ENCODE peak calls at places on chromosomes 3 and 15, in nine cellular contexts. Q is H54, M is HCT116, B is sigmoid colon, C is GM12891, G is transverse colon, X is H1, F is adrenal gland, V is stomach. W is an unnamed sample.
A peak's percentile ranks its signal among the peaks of the same experiment; 100 is the strongest.

GRCh38 chr15:78216276-78217229 is 17.8 kb downstream of the ACSBG1 start:
- DNase-seq in Q (peak; percentile 32), M (no peak), B (peak; percentile 95), C (no peak), G (peak; percentile 93), X (no peak), F (peak; percentile 96), V (peak; percentile 95), W (no peak)

GRCh38 chr3:194930439-194931204 is 244.9 kb downstream of the FAM43A start:
- DNase-seq in Q (peak; percentile 80), M (no peak), B (no peak), C (no peak), G (no peak), X (no peak), F (peak; percentile 82), V (no peak), W (no peak)

GRCh38 chr3:9390265-9390888 is 7.0 kb upstream of the SETD5 start:
- DNase-seq in Q (no peak), M (no peak), B (no peak), C (no peak), G (no peak), X (no peak), F (no peak), V (no peak), W (no peak)

GRCh38 chr3:193776626-193777025 is 183.6 kb downstream of the OPA1 start:
- DNase-seq in Q (no peak), M (no peak), B (no peak), C (no peak), G (no peak), X (no peak), F (no peak), V (no peak), W (no peak)

GRCh38 chr15:40043927-40044716 is 5.1 kb upstream of the SRP14 start:
- DNase-seq in Q (no peak), M (no peak), B (peak; percentile 44), C (no peak), G (no peak), X (no peak), F (no peak), V (no peak), W (no peak)

GRCh38 chr3:37024092-37024491 is 30.8 kb downstream of the MLH1 start:
- DNase-seq in Q (no peak), M (peak; percentile 4), B (no peak), C (no peak), G (no peak), X (no peak), F (no peak), V (no peak), W (peak; percentile 62)

GRCh38 chr3:57729339-57730039 is 26.6 kb upstream of the SLMAP start:
- DNase-seq in Q (no peak), M (no peak), B (no peak), C (no peak), G (no peak), X (no peak), F (no peak), V (no peak), W (no peak)

GRCh38 chr3:194069421-194070219 is 66.3 kb upstream of the HES1 start:
- DNase-seq in Q (no peak), M (no peak), B (no peak), C (no peak), G (no peak), X (no peak), F (no peak), V (no peak), W (peak; percentile 26)

DNA sequence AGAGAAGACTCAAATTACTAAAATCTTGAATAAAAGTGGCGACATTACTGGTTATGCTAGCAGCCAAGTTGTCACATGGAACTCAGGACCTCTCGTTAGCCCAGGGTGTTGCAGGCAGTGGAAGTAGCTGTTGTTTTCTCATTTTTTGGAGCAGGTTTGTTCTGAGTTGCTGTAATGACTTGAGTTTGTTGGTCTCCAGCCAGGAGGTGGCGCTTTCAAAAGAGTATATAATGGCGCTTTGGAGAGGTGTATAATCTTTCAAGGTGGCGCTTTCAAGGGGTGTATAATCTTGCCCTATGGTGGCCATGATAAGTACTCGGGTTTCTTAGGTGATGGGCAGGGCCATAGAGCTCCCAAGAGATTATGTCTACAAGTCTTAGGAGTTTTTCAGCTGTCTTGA is 632.7 kb downstream of the NTRK3 start:
- DNase-seq in Q (no peak), M (no peak), B (no peak), C (no peak), G (no peak), X (no peak), F (no peak), V (no peak), W (peak; percentile 29)
- TF ChIP-seq POLR2A in Q (no peak), M (no peak), B (no peak), C (no peak), G (no peak), X (no peak), F (no peak), V (no peak), W (no peak)

GRCh38 chr3:134820994-134821393 is 25.9 kb downstream of the EPHB1 start:
- DNase-seq in Q (no peak), M (no peak), B (no peak), C (no peak), G (no peak), X (no peak), F (no peak), V (no peak), W (no peak)

GRCh38 chr3:134817297-134817696 is 22.2 kb downstream of the EPHB1 start:
- DNase-seq in Q (no peak), M (no peak), B (no peak), C (no peak), G (no peak), X (no peak), F (no peak), V (no peak), W (no peak)

GRCh38 chr3:134815519-134815918 is 20.5 kb downstream of the EPHB1 start:
- DNase-seq in Q (no peak), M (no peak), B (no peak), C (no peak), G (no peak), X (no peak), F (no peak), V (no peak), W (no peak)

GRCh38 chr3:134822065-134822464 is 27.0 kb downstream of the EPHB1 start:
- DNase-seq in Q (no peak), M (no peak), B (no peak), C (no peak), G (no peak), X (no peak), F (no peak), V (no peak), W (no peak)

DNA sequence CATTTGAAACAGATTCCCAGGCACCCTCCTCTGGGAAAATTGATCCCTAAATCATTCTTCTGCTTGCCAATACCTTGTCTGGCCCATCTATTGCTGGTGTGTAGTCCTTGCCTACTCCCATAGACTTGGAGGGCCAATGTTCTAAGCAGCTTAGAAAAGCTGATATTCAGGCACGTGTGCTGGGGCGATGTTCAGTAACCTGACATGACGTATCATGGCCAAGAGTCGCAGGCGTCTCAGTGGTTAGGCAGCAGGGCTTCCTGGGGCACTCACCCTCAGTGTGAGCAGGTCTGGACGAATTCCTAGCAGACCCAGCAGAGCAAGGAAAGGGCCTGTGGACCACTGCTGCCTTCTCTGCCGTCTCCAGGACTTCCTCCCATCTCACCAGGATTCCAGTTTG is 21.6 kb downstream of the EPHB1 start:
- DNase-seq in Q (no peak), M (no peak), B (no peak), C (no peak), G (no peak), X (no peak), F (no peak), V (no peak), W (no peak)
- TF ChIP-seq POLR2A in Q (no peak), M (no peak), B (no peak), C (no peak), G (no peak), X (no peak), F (no peak), V (no peak), W (no peak)

GRCh38 chr3:56680054-56680453 is 3.0 kb downstream of the TASOR start:
- DNase-seq in Q (no peak), M (no peak), B (no peak), C (no peak), G (no peak), X (no peak), F (no peak), V (no peak), W (peak; percentile 4)

GRCh38 chr3:56684029-56684428 is 964 bp upstream of the TASOR start:
- DNase-seq in Q (no peak), M (no peak), B (no peak), C (no peak), G (no peak), X (no peak), F (no peak), V (no peak), W (no peak)

GRCh38 chr3:56683122-56683817 is at the start of gene TASOR:
- DNase-seq in Q (peak; percentile 84), M (no peak), B (peak; percentile 91), C (peak; percentile 87), G (peak; percentile 86), X (peak; percentile 33), F (peak; percentile 76), V (peak; percentile 87), W (peak; percentile 94)

GRCh38 chr3:56681963-56682457 is 1.1 kb downstream of the TASOR start:
- DNase-seq in Q (no peak), M (no peak), B (no peak), C (no peak), G (no peak), X (no peak), F (no peak), V (no peak), W (no peak)

GRCh38 chr3:56682458-56683121 is 475 bp downstream of the TASOR start:
- DNase-seq in Q (peak; percentile 36), M (no peak), B (peak; percentile 88), C (peak; percentile 40), G (peak; percentile 80), X (peak; percentile 31), F (peak; percentile 76), V (peak; percentile 74), W (peak; percentile 90)
- TF ChIP-seq POLR2A in Q (peak; percentile 63), M (no peak), B (peak; percentile 6), C (no peak), G (peak; percentile 73), X (peak; percentile 90), F (peak; percentile 67), V (no peak), W (peak; percentile 84)

GRCh38 chr15:90001062-90001682 is at the start of gene ZNF710:
- DNase-seq in Q (peak; percentile 39), M (no peak), B (peak; percentile 83), C (peak; percentile 61), G (peak; percentile 49), X (no peak), F (peak; percentile 61), V (no peak), W (peak; percentile 60)

GRCh38 chr15:90002428-90002844 is 1.3 kb downstream of the ZNF710 start:
- DNase-seq in Q (no peak), M (no peak), B (peak; percentile 78), C (no peak), G (peak; percentile 62), X (no peak), F (peak; percentile 35), V (no peak), W (peak; percentile 60)

GRCh38 chr15:90003736-90004135 is 2.6 kb downstream of the ZNF710 start:
- DNase-seq in Q (no peak), M (no peak), B (peak; percentile 45), C (no peak), G (no peak), X (no peak), F (no peak), V (no peak), W (no peak)

GRCh38 chr15:90000175-90000923 is 775 bp upstream of the ZNF710 start:
- DNase-seq in Q (no peak), M (no peak), B (peak; percentile 72), C (peak; percentile 55), G (peak; percentile 65), X (no peak), F (peak; percentile 29), V (no peak), W (peak; percentile 43)

DNA sequence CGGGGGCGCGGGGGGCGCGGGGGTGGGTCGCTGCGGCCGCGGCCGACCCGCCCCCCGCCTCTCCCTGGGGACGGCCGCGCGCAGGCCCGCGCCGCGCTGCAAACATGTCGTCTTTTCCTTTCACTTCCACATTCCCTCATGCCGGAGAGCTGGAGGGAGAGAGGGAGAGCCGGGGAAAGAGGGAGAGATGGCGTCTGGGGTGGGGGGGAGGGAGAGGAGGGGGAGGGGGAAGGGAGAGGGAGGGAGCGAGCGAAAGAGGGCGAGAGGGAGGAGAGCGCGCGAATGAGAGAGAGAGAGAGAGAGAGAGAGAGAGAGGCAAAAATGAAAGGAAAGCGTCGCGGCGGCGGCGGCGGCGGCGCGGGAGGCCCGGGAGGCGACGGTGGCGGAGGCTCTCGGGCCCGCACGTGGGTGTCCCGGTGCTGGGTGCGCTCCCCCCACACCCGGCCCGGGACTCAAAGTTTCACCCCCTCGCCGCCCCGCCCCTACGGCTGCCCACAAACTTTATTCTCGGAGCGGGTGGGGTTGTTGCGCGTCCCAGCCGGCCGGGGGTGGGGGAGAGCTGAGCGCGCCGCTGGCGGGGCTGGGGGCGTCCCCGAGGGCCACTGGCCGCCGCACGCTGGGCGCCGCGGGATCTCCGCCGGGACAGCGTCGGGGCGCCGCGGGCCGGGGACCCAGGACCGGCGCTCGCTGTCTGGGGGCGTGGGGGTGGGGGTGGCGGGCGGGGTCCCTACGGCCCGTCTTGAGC is 731 bp downstream of the ZNF710 start:
- DNase-seq in Q (peak; percentile 52), M (no peak), B (peak; percentile 83), C (peak; percentile 70), G (peak; percentile 80), X (no peak), F (peak; percentile 46), V (peak; percentile 55), W (peak; percentile 80)
- TF ChIP-seq POLR2A in Q (no peak), M (peak; percentile 8), B (no peak), C (no peak), G (peak; percentile 31), X (no peak), F (no peak), V (no peak), W (no peak)

W was measured in erythroblast.